ENCODE peak calls at places on chromosomes 7 and 10, in six cellular contexts. V is erythroblast, Q is adrenal gland, O is esophagus squamous epithelium, D is uterus, F is upper lobe of left lung. T is an unnamed sample.

GRCh38 chr7:37119296-37119695 is 329.4 kb downstream of the ELMO1 start:
- DNase-seq in V (no peak), Q (no peak), O (no peak), D (no peak), F (no peak), T (no peak)

GRCh38 chr10:86715156-86715795 is 41.1 kb upstream of the BMPR1A start:
- DNase-seq in V (no peak), Q (no peak), O (no peak), D (no peak), F (no peak), T (no peak)

GRCh38 chr10:103021897-103022286 is 103.8 kb downstream of the CNNM2 start:
- DNase-seq in V (no peak), Q (peak), O (no peak), D (no peak), F (no peak), T (no peak)

GRCh38 chr7:98559958-98560357 is 57.1 kb upstream of the NPTX2 start:
- DNase-seq in V (no peak), Q (no peak), O (no peak), D (no peak), F (no peak), T (peak)

GRCh38 chr10:22245567-22245966 is 27.8 kb upstream of the EBLN1 start:
- DNase-seq in V (no peak), Q (no peak), O (no peak), D (no peak), F (no peak), T (no peak)

GRCh38 chr7:70569335-70569819 is 562.6 kb upstream of the GALNT17 start:
- DNase-seq in V (peak), Q (no peak), O (no peak), D (no peak), F (no peak), T (no peak)

GRCh38 chr7:111927383-111928019 is 278.7 kb downstream of the DOCK4 start:
- DNase-seq in V (no peak), Q (no peak), O (no peak), D (no peak), F (no peak), T (no peak)

GRCh38 chr7:131226116-131226562 is 101.5 kb upstream of the MKLN1 start:
- DNase-seq in V (no peak), Q (no peak), O (no peak), D (no peak), F (no peak), T (no peak)

GRCh38 chr7:16978358-16979244 is 96.8 kb upstream of the AGR3 start:
- DNase-seq in V (no peak), Q (no peak), O (no peak), D (no peak), F (no peak), T (no peak)

GRCh38 chr10:117226813-117227451 is 14.0 kb upstream of the SLC18A2 start:
- DNase-seq in V (peak), Q (no peak), O (no peak), D (no peak), F (no peak), T (no peak)

GRCh38 chr7:81625311-81625651 is 144.6 kb downstream of the HGF start:
- DNase-seq in V (no peak), Q (no peak), O (no peak), D (no peak), F (no peak), T (no peak)

GRCh38 chr7:127710635-127711034 is 58.6 kb downstream of the SND1 start:
- DNase-seq in V (no peak), Q (no peak), O (no peak), D (no peak), F (no peak), T (no peak)

GRCh38 chr7:113267271-113267670 is 148.9 kb upstream of the SMIM30 start:
- DNase-seq in V (no peak), Q (no peak), O (no peak), D (no peak), F (no peak), T (no peak)

GRCh38 chr10:133123050-133123745 is 35.5 kb downstream of the ADGRA1 start:
- DNase-seq in V (no peak), Q (no peak), O (no peak), D (no peak), F (peak), T (no peak)

GRCh38 chr10:58590152-58590551 is 77.5 kb downstream of the BICC1 start:
- DNase-seq in V (no peak), Q (peak), O (no peak), D (peak), F (no peak), T (no peak)

GRCh38 chr10:61784354-61785131 is 117.0 kb upstream of the ARID5B start:
- DNase-seq in V (no peak), Q (no peak), O (no peak), D (no peak), F (no peak), T (no peak)

GRCh38 chr10:46525824-46526681 is 30.4 kb downstream of the GPRIN2 start:
- DNase-seq in V (peak), Q (no peak), O (no peak), D (no peak), F (no peak), T (peak)

GRCh38 chr7:1045727-1046063 is 1.3 kb downstream of the GPR146 start:
- DNase-seq in V (no peak), Q (no peak), O (no peak), D (no peak), F (no peak), T (no peak)

GRCh38 chr7:1045038-1045726 is 836 bp downstream of the GPR146 start:
- DNase-seq in V (peak), Q (no peak), O (no peak), D (no peak), F (no peak), T (no peak)

GRCh38 chr7:1043552-1044188 is 676 bp upstream of the GPR146 start:
- DNase-seq in V (peak), Q (no peak), O (no peak), D (no peak), F (peak), T (no peak)

GRCh38 chr7:1042161-1042833 is 2.0 kb upstream of the GPR146 start:
- DNase-seq in V (peak), Q (no peak), O (no peak), D (no peak), F (no peak), T (no peak)

DNA sequence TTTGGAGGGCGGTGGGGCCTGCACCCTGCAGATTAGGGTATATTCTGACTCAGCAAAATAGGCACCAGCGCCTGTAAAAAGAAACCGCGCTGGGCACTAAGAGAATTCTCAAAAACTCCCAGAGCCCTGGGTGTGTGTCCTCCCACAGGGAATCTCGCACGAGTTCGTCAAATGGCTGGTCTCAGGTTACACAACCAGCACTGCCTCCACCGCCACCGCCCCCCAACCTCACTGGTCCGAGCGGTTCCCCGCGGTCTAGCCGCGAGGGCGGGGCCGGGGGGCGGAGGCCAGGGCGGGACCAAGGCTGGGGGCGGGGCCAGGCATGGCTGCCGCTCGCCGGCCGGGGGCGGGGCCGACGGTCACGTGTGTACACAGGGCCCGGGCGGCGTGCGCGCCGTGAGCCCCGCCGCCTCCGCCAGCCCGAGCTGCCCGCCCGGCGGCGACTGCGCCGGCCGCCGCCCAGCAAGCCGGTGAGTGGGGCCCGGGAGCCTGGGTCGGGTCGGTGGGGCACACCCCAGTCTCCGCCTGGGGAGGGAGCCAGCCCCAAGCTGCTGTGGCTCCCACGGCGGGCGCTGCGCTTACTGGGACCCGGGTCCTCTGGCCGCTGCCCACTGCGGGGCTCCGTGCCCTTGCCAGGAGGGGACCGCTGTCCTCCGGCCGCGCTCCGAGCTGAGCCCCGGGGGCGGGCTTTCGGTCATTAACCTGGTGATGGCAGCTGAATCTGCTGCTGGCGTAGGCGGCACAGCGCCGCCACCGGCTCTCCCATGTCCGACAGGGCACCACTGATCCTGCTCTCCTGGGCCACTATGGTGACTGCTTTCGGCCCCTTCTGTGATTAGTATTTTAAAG is at the start of gene GPR146:
- DNase-seq in V (peak), Q (peak), O (peak), D (peak), F (peak), T (peak)
- TF ChIP-seq POLR2A in V (peak), Q (peak), O (peak), D (peak), F (peak), T (peak)

DNA sequence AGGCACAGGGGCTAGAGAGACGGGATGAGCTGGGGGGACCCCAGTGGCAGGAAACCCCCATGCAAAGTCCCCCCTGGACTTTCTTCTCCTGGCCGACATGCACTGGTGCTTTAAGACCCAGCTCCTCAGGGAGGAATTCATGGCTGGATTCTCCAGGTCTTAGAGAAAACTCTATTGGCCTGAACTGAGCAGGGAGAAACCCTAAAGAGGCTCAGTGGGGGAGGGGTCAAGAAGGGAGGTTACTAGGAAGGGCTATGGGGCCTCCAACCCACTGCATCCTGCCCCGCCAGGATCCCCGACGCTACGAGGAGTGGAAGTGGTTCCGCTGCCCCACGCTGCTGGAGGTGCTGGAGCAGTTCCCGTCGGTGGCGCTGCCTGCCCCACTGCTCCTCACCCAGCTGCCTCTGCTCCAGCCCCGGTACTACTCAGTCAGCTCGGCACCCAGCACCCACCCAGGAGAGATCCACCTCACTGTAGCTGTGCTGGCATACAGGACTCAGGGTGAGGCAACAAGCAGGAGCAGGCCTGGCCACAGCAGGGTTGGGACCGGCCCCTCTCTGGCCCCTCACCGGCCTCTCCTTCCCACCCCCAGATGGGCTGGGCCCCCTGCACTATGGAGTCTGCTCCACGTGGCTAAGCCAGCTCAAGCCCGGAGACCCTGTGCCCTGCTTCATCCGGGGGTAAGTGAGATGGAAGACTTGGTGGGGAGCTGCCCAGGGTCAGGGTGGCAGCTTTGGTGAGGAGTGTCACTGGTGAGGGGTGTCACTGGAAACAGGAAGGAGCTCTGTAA is 13.8 kb downstream of the ATG9B start:
- DNase-seq in V (peak), Q (no peak), O (no peak), D (no peak), F (no peak), T (no peak)
- TF ChIP-seq POLR2A in V (no peak), Q (no peak), O (no peak), D (no peak), F (no peak), T (no peak)

GRCh38 chr7:135509589-135509838 is 388 bp downstream of the CNOT4 start:
- DNase-seq in V (no peak), Q (no peak), O (no peak), D (no peak), F (no peak), T (no peak)
- TF ChIP-seq POLR2A in V (no peak), Q (no peak), O (no peak), D (no peak), F (no peak), T (no peak)

GRCh38 chr7:55570939-55571338 is 1.4 kb downstream of the VOPP1 start:
- DNase-seq in V (no peak), Q (no peak), O (no peak), D (no peak), F (no peak), T (no peak)

GRCh38 chr7:55572378-55573233 is at the start of gene VOPP1:
- DNase-seq in V (peak), Q (peak), O (no peak), D (peak), F (peak), T (no peak)

GRCh38 chr7:55570218-55570873 is 2.0 kb downstream of the VOPP1 start:
- DNase-seq in V (no peak), Q (no peak), O (no peak), D (no peak), F (no peak), T (no peak)

GRCh38 chr7:55573234-55573504 is 867 bp upstream of the VOPP1 start:
- DNase-seq in V (no peak), Q (no peak), O (no peak), D (no peak), F (no peak), T (no peak)

DNA sequence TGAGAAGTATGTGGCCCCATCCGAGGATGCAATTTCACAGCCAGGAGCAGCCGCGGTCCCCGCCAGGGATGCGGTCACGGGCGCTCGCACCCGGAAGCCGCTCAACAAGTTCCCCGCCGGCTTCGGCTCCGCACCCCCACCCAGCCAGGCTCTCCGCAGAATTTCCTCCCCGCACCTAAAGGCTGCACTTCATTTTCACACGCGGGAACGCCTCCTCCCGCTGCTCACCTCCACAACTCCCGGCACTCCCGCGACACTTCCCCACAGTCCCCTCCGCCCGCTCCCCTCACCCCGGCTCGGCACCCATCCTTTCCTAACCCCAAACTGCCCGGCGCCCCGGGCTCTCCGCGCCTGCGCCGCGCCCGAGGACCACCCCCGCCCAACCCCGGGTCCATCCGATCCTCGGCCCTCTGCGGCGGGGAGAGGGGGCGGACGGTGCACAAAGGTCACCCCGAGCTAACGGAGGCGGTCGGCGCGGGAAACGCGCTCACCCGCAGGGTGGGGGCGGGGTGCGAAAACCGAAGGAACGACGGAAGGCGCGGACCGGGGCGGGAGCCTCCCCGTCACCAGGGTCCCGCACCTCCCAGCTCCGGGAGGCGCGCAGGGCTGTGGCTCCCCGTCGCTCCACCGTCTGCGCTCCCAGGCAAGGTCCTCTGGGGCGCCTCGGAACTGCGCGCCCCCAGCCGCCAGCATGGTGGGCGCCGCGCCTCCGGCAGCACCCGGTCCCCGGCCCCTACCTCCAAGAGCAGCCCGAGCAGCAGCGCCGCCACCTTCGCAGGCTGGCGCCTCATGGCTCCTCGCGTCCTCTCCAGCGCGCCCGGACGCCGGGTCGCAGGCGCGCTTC is 546 bp downstream of the VOPP1 start:
- DNase-seq in V (peak), Q (peak), O (no peak), D (peak), F (peak), T (no peak)
- TF ChIP-seq POLR2A in V (peak), Q (peak), O (no peak), D (no peak), F (peak), T (no peak)